ENCODE peak calls at places on chromosome 1, in four cellular contexts. One of them, this sample, is unnamed.

GRCh38 chr1:50605186-50605875 is 182.1 kb upstream of the DMRTA2 start:
- DNase-seq in caudate nucleus: no peak
- DNase-seq in activated CD4-positive, alpha-beta memory T cell treated with anti-CD3 and anti-CD28 coated beads, Interleukin-2, amount 10 ng/mL, durations not matched to agents 7 days and 5 days: no peak
- DNase-seq in effector memory CD4-positive, alpha-beta T cell: no peak
- DNase-seq in this sample: peak

GRCh38 chr1:210499956-210500355 is 171.3 kb downstream of the HHAT start:
- DNase-seq in activated CD4-positive, alpha-beta memory T cell treated with anti-CD3 and anti-CD28 coated beads, Interleukin-2, amount 10 ng/mL, durations not matched to agents 7 days and 5 days: no peak
- DNase-seq in caudate nucleus: no peak
- DNase-seq in effector memory CD4-positive, alpha-beta T cell: no peak
- DNase-seq in this sample: no peak

GRCh38 chr1:21175324-21175669 is 1.4 kb downstream of the EIF4G3 start:
- DNase-seq in caudate nucleus: no peak
- DNase-seq in activated CD4-positive, alpha-beta memory T cell treated with anti-CD3 and anti-CD28 coated beads, Interleukin-2, amount 10 ng/mL, durations not matched to agents 7 days and 5 days: peak
- DNase-seq in effector memory CD4-positive, alpha-beta T cell: peak
- DNase-seq in this sample: peak

GRCh38 chr1:38578444-38578951 is 281.1 kb downstream of the RRAGC start:
- DNase-seq in activated CD4-positive, alpha-beta memory T cell treated with anti-CD3 and anti-CD28 coated beads, Interleukin-2, amount 10 ng/mL, durations not matched to agents 7 days and 5 days: no peak
- DNase-seq in caudate nucleus: no peak
- DNase-seq in effector memory CD4-positive, alpha-beta T cell: no peak
- DNase-seq in this sample: no peak

GRCh38 chr1:27872059-27872801 is at the start of gene THEMIS2:
- DNase-seq in activated CD4-positive, alpha-beta memory T cell treated with anti-CD3 and anti-CD28 coated beads, Interleukin-2, amount 10 ng/mL, durations not matched to agents 7 days and 5 days: peak
- DNase-seq in effector memory CD4-positive, alpha-beta T cell: peak
- DNase-seq in caudate nucleus: no peak
- DNase-seq in this sample: peak

GRCh38 chr1:218330043-218330623 is 15.0 kb upstream of the TGFB2 start:
- DNase-seq in caudate nucleus: no peak
- DNase-seq in activated CD4-positive, alpha-beta memory T cell treated with anti-CD3 and anti-CD28 coated beads, Interleukin-2, amount 10 ng/mL, durations not matched to agents 7 days and 5 days: no peak
- DNase-seq in effector memory CD4-positive, alpha-beta T cell: no peak
- DNase-seq in this sample: no peak

GRCh38 chr1:5933050-5933449 is 59.2 kb downstream of the NPHP4 start:
- DNase-seq in effector memory CD4-positive, alpha-beta T cell: no peak
- DNase-seq in caudate nucleus: no peak
- DNase-seq in activated CD4-positive, alpha-beta memory T cell treated with anti-CD3 and anti-CD28 coated beads, Interleukin-2, amount 10 ng/mL, durations not matched to agents 7 days and 5 days: peak
- DNase-seq in this sample: no peak

GRCh38 chr1:31583082-31583994 is 7.0 kb downstream of the TINAGL1 start:
- DNase-seq in effector memory CD4-positive, alpha-beta T cell: no peak
- DNase-seq in activated CD4-positive, alpha-beta memory T cell treated with anti-CD3 and anti-CD28 coated beads, Interleukin-2, amount 10 ng/mL, durations not matched to agents 7 days and 5 days: no peak
- DNase-seq in caudate nucleus: no peak
- DNase-seq in this sample: no peak

GRCh38 chr1:27564710-27565649 is 39.0 kb downstream of the AHDC1 start:
- DNase-seq in activated CD4-positive, alpha-beta memory T cell treated with anti-CD3 and anti-CD28 coated beads, Interleukin-2, amount 10 ng/mL, durations not matched to agents 7 days and 5 days: no peak
- DNase-seq in effector memory CD4-positive, alpha-beta T cell: no peak
- DNase-seq in caudate nucleus: peak
- DNase-seq in this sample: no peak

GRCh38 chr1:3126756-3127718 is 58.0 kb downstream of the PRDM16 start:
- DNase-seq in caudate nucleus: no peak
- DNase-seq in effector memory CD4-positive, alpha-beta T cell: no peak
- DNase-seq in activated CD4-positive, alpha-beta memory T cell treated with anti-CD3 and anti-CD28 coated beads, Interleukin-2, amount 10 ng/mL, durations not matched to agents 7 days and 5 days: no peak
- DNase-seq in this sample: no peak

GRCh38 chr1:202205523-202206190 is 12.1 kb downstream of the LGR6 start:
- DNase-seq in caudate nucleus: no peak
- DNase-seq in effector memory CD4-positive, alpha-beta T cell: no peak
- DNase-seq in activated CD4-positive, alpha-beta memory T cell treated with anti-CD3 and anti-CD28 coated beads, Interleukin-2, amount 10 ng/mL, durations not matched to agents 7 days and 5 days: no peak
- DNase-seq in this sample: no peak

GRCh38 chr1:7634841-7635240 is 136.3 kb upstream of the VAMP3 start:
- DNase-seq in activated CD4-positive, alpha-beta memory T cell treated with anti-CD3 and anti-CD28 coated beads, Interleukin-2, amount 10 ng/mL, durations not matched to agents 7 days and 5 days: no peak
- DNase-seq in effector memory CD4-positive, alpha-beta T cell: no peak
- DNase-seq in caudate nucleus: no peak
- DNase-seq in this sample: no peak

This sample was measured in HL-60.